ENCODE peak calls at places on chromosomes 13 and 19, in four cellular contexts. One of them, this sample, is unnamed.

GRCh38 chr13:44759222-44759721 is 183.1 kb upstream of the TSC22D1 start:
- DNase-seq in AG10803: no peak
- DNase-seq in activated CD4-positive, alpha-beta T cell treated with anti-CD3 and anti-CD28 coated beads, Interleukin-2, amount 50 U/mL, for 1 hour: no peak
- DNase-seq in frontal cortex: no peak
- DNase-seq in this sample: peak

GRCh38 chr13:80704369-80704768 is 363.4 kb upstream of the SPRY2 start:
- DNase-seq in AG10803: no peak
- DNase-seq in activated CD4-positive, alpha-beta T cell treated with anti-CD3 and anti-CD28 coated beads, Interleukin-2, amount 50 U/mL, for 1 hour: no peak
- DNase-seq in frontal cortex: no peak
- DNase-seq in this sample: no peak

GRCh38 chr19:17779281-17779930 is 15.5 kb upstream of the B3GNT3 start:
- DNase-seq in AG10803: peak
- DNase-seq in activated CD4-positive, alpha-beta T cell treated with anti-CD3 and anti-CD28 coated beads, Interleukin-2, amount 50 U/mL, for 1 hour: no peak
- DNase-seq in frontal cortex: peak
- DNase-seq in this sample: no peak

GRCh38 chr13:110521296-110521680 is 40.2 kb downstream of the RAB20 start:
- DNase-seq in AG10803: no peak
- DNase-seq in activated CD4-positive, alpha-beta T cell treated with anti-CD3 and anti-CD28 coated beads, Interleukin-2, amount 50 U/mL, for 1 hour: no peak
- DNase-seq in frontal cortex: no peak
- DNase-seq in this sample: no peak

GRCh38 chr13:70923863-70924752 is 815.9 kb upstream of the KLHL1 start:
- DNase-seq in AG10803: no peak
- DNase-seq in activated CD4-positive, alpha-beta T cell treated with anti-CD3 and anti-CD28 coated beads, Interleukin-2, amount 50 U/mL, for 1 hour: no peak
- DNase-seq in frontal cortex: no peak
- DNase-seq in this sample: no peak

GRCh38 chr19:50377051-50377441 is 789 bp downstream of the NR1H2 start:
- DNase-seq in AG10803: no peak
- DNase-seq in activated CD4-positive, alpha-beta T cell treated with anti-CD3 and anti-CD28 coated beads, Interleukin-2, amount 50 U/mL, for 1 hour: peak
- DNase-seq in frontal cortex: no peak
- DNase-seq in this sample: peak

GRCh38 chr19:56748443-56748842 is 76.9 kb upstream of the ZNF835 start:
- DNase-seq in AG10803: no peak
- DNase-seq in activated CD4-positive, alpha-beta T cell treated with anti-CD3 and anti-CD28 coated beads, Interleukin-2, amount 50 U/mL, for 1 hour: no peak
- DNase-seq in frontal cortex: peak
- DNase-seq in this sample: no peak

GRCh38 chr19:24032651-24033050 is 54.3 kb upstream of the ZNF254 start:
- DNase-seq in AG10803: no peak
- DNase-seq in activated CD4-positive, alpha-beta T cell treated with anti-CD3 and anti-CD28 coated beads, Interleukin-2, amount 50 U/mL, for 1 hour: no peak
- DNase-seq in frontal cortex: no peak
- DNase-seq in this sample: no peak

GRCh38 chr13:110070046-110070445 is 236.9 kb downstream of the COL4A1 start:
- DNase-seq in AG10803: no peak
- DNase-seq in activated CD4-positive, alpha-beta T cell treated with anti-CD3 and anti-CD28 coated beads, Interleukin-2, amount 50 U/mL, for 1 hour: no peak
- DNase-seq in frontal cortex: no peak
- DNase-seq in this sample: no peak

This sample was measured in stomach.